ENCODE peak calls at places on chromosomes 7 and 10, in six cellular contexts. T is effector memory CD8-positive, alpha-beta T cell; O is activated naive CD4-positive, alpha-beta T cell; D is SHP77 treated with DMSO at 0.1 percent for 48 hours; H is adipocyte; I is stimulated activated CD8-positive, alpha-beta memory T cell treated with anti-CD3 and anti-CD28 coated beads, Interleukin-4, amount 100 ng/mL, for 24 hours. C is an unnamed sample.

GRCh38 chr7:105015631-105015965 is 1.6 kb downstream of the KMT2E start:
- DNase-seq in D (no peak), H (peak), O (no peak), I (no peak), T (no peak), C (peak)

GRCh38 chr10:125000366-125001312 is 58.7 kb downstream of the ZRANB1 start:
- DNase-seq in H (no peak), T (no peak), D (no peak), O (no peak), I (no peak), C (no peak)

GRCh38 chr10:127556911-127557310 is 7.8 kb downstream of the NPS start:
- DNase-seq in D (no peak), I (no peak), T (no peak), H (peak), O (no peak), C (peak)

GRCh38 chr10:31622993-31623392 is 304.0 kb downstream of the ZEB1 start:
- DNase-seq in T (no peak), I (no peak), O (no peak), D (no peak), H (peak), C (peak)

GRCh38 chr10:22737587-22737986 is 23.2 kb upstream of the PIP4K2A start:
- DNase-seq in H (peak), T (no peak), D (no peak), O (no peak), I (no peak), C (peak)

GRCh38 chr7:27689045-27689877 is 26.6 kb upstream of the HIBADH start:
- DNase-seq in I (no peak), T (no peak), D (no peak), O (no peak), H (peak), C (peak)

GRCh38 chr10:75911426-75911825 is 480.0 kb downstream of the LRMDA start:
- DNase-seq in O (no peak), T (no peak), I (no peak), D (no peak), H (no peak), C (no peak)

GRCh38 chr10:36366843-36367242 is 724.7 kb upstream of the FZD8 start:
- DNase-seq in I (no peak), T (no peak), O (no peak), D (no peak), H (no peak), C (peak)

GRCh38 chr7:129779602-129780256 is 168.2 kb downstream of the NRF1 start:
- DNase-seq in T (no peak), H (peak), O (no peak), I (no peak), D (no peak), C (no peak)

GRCh38 chr7:25753837-25754236 is 398.2 kb upstream of the NFE2L3 start:
- DNase-seq in O (no peak), D (no peak), H (no peak), I (no peak), T (no peak), C (no peak)

GRCh38 chr10:91462423-91462822 is 52.3 kb downstream of the HECTD2 start:
- DNase-seq in H (peak), I (no peak), D (no peak), T (no peak), O (no peak), C (peak)

GRCh38 chr10:3372284-3372683 is 199.7 kb upstream of the PITRM1 start:
- DNase-seq in T (no peak), I (no peak), H (peak), O (no peak), D (no peak), C (peak)

GRCh38 chr10:72075184-72076115 is 12.9 kb downstream of the SPOCK2 start:
- DNase-seq in T (no peak), D (no peak), H (no peak), I (no peak), O (no peak), C (no peak)

GRCh38 chr10:113680172-113681111 is 730 bp downstream of the CASP7 start:
- DNase-seq in H (peak), T (peak), O (peak), I (peak), D (peak), C (peak)

C was measured in EH.